ENCODE peak calls at places on chromosomes 6 and 20, in eight cellular contexts. I, B, Y, M, L, G, A and K are unnamed samples.

GRCh38 chr6:159525445-159526031 is 167.5 kb downstream of the SOD2 start:
- DNase-seq in M (no peak), G (no peak), Y (no peak), A (no peak), L (no peak), B (no peak), I (no peak), K (no peak)

GRCh38 chr20:14865169-14865568 is 527.8 kb upstream of the FLRT3 start:
- DNase-seq in Y (no peak), I (no peak), B (no peak), L (no peak), M (no peak), A (no peak), G (no peak), K (peak; percentile 7)

GRCh38 chr6:145345094-145345493 is 390.2 kb downstream of the EPM2A start:
- DNase-seq in B (no peak), Y (no peak), G (no peak), L (no peak), M (no peak), A (no peak), I (no peak), K (no peak)

GRCh38 chr6:4162345-4162744 is 27.0 kb upstream of the ECI2 start:
- DNase-seq in I (no peak), B (no peak), G (no peak), M (no peak), L (no peak), A (no peak), Y (no peak), K (no peak)

GRCh38 chr20:17066955-17067354 is 159.9 kb upstream of the PCSK2 start:
- DNase-seq in G (peak; percentile 4), M (no peak), L (no peak), Y (no peak), I (no peak), B (no peak), A (no peak), K (no peak)

GRCh38 chr20:20571068-20571780 is 141.2 kb downstream of the RALGAPA2 start:
- DNase-seq in Y (no peak), B (no peak), I (no peak), A (no peak), G (no peak), L (no peak), M (no peak), K (no peak)

GRCh38 chr20:35680464-35681183 is 15.9 kb upstream of the CPNE1 start:
- DNase-seq in Y (no peak), B (no peak), G (no peak), A (no peak), L (peak; percentile 27), M (no peak), I (no peak), K (no peak)

GRCh38 chr6:53410508-53411258 is 61.9 kb upstream of the ELOVL5 start:
- DNase-seq in B (peak; percentile 45), L (peak; percentile 63), A (peak; percentile 63), G (peak; percentile 33), Y (peak; percentile 42), M (peak; percentile 17), I (peak; percentile 57), K (peak; percentile 54)

GRCh38 chr20:38855356-38855755 is 49.9 kb downstream of the PPP1R16B start:
- DNase-seq in M (no peak), L (no peak), A (no peak), B (no peak), I (no peak), G (peak; percentile 35), Y (peak; percentile 75), K (no peak)

GRCh38 chr6:43789447-43789846 is 19.4 kb downstream of the VEGFA start:
- DNase-seq in B (no peak), Y (no peak), L (no peak), G (no peak), M (no peak), A (no peak), I (no peak), K (no peak)

GRCh38 chr6:93419304-93420162 is at the start of gene EPHA7:
- DNase-seq in I (peak; percentile 95), B (peak; percentile 98), L (no peak), M (no peak), G (peak; percentile 76), Y (peak; percentile 72), A (peak; percentile 16), K (peak; percentile 89)

GRCh38 chr6:150978631-150979030 is 113.1 kb downstream of the MTHFD1L start:
- DNase-seq in L (no peak), G (no peak), Y (no peak), M (no peak), I (no peak), B (no peak), A (no peak), K (no peak)

GRCh38 chr6:83514877-83515466 is 2.6 kb downstream of the PRSS35 start:
- DNase-seq in G (peak; percentile 80), B (no peak), L (peak; percentile 58), A (peak; percentile 44), M (peak; percentile 8), Y (peak; percentile 62), I (peak; percentile 15), K (peak; percentile 78)

GRCh38 chr6:166488701-166489100 is 97.8 kb downstream of the RAMACL start:
- DNase-seq in Y (no peak), M (no peak), I (peak; percentile 1), B (peak; percentile 28), A (no peak), L (no peak), G (no peak), K (no peak)

GRCh38 chr6:45713981-45714685 is 301.5 kb downstream of the CLIC5 start:
- DNase-seq in M (no peak), L (no peak), I (no peak), B (no peak), A (no peak), Y (no peak), G (no peak), K (no peak)

GRCh38 chr6:138523347-138524210 is 24.3 kb upstream of the NHSL1 start:
- DNase-seq in M (no peak), G (peak; percentile 18), B (no peak), A (no peak), Y (no peak), L (no peak), I (no peak), K (no peak)

GRCh38 chr20:53706511-53707031 is 112.9 kb upstream of the ZNF217 start:
- DNase-seq in L (no peak), G (peak; percentile 83), I (no peak), A (peak; percentile 58), M (no peak), B (no peak), Y (peak; percentile 82), K (peak; percentile 90)

GRCh38 chr6:36829919-36830544 is 9.2 kb downstream of the CPNE5 start:
- DNase-seq in B (peak; percentile 89), Y (peak; percentile 28), M (no peak), L (no peak), A (no peak), I (peak; percentile 95), G (peak; percentile 22), K (no peak)

GRCh38 chr6:35051393-35051792 is 89.7 kb downstream of the TCP11 start:
- DNase-seq in L (no peak), G (no peak), Y (no peak), I (no peak), B (no peak), A (no peak), M (no peak), K (no peak)

GRCh38 chr20:13610205-13610604 is 28.5 kb downstream of the TASP1 start:
- DNase-seq in L (no peak), Y (no peak), M (no peak), I (no peak), G (no peak), B (no peak), A (no peak), K (no peak)

GRCh38 chr6:113920663-113921267 is 50.2 kb downstream of the HDAC2 start:
- DNase-seq in Y (no peak), L (peak; percentile 29), I (no peak), G (no peak), B (no peak), M (no peak), A (no peak), K (no peak)

GRCh38 chr6:97656236-97656635 is 373.2 kb upstream of the MMS22L start:
- DNase-seq in I (no peak), G (no peak), B (no peak), L (no peak), Y (no peak), A (no peak), M (no peak), K (no peak)

GRCh38 chr6:137640086-137640485 is 145.9 kb upstream of the OLIG3 start:
- DNase-seq in L (no peak), I (no peak), M (no peak), A (no peak), G (no peak), B (no peak), Y (no peak), K (no peak)

GRCh38 chr6:90537723-90538407 is 49.0 kb downstream of the MAP3K7 start:
- DNase-seq in B (no peak), Y (peak; percentile 71), I (no peak), A (no peak), G (no peak), M (no peak), L (peak; percentile 97), K (peak; percentile 39)

GRCh38 chr6:82249381-82250253 is 2.1 kb upstream of the IBTK start:
- DNase-seq in I (no peak), A (no peak), B (no peak), L (no peak), M (no peak), G (no peak), Y (no peak), K (no peak)

GRCh38 chr20:32752458-32753250 is 9.4 kb upstream of the COMMD7 start:
- DNase-seq in I (peak; percentile 28), L (no peak), G (peak; percentile 82), A (no peak), Y (peak; percentile 62), B (no peak), M (no peak), K (peak; percentile 80)

GRCh38 chr20:24798930-24799705 is 150.0 kb upstream of the CST7 start:
- DNase-seq in L (no peak), I (no peak), A (no peak), M (peak; percentile 42), B (no peak), Y (peak; percentile 59), G (no peak), K (peak; percentile 22)

GRCh38 chr6:36962874-36963273 is 8.3 kb downstream of the PI16 start:
- DNase-seq in L (peak; percentile 99), Y (no peak), G (peak; percentile 51), A (peak; percentile 89), M (peak; percentile 70), B (no peak), I (peak; percentile 62), K (peak; percentile 31)

GRCh38 chr6:166675736-166676135 is 48.7 kb upstream of the RPS6KA2 start:
- DNase-seq in G (no peak), Y (no peak), L (no peak), M (no peak), I (peak; percentile 15), B (no peak), A (no peak), K (no peak)

GRCh38 chr6:125571207-125571740 is 178.2 kb upstream of the HEY2 start:
- DNase-seq in I (no peak), M (no peak), A (no peak), Y (no peak), L (no peak), G (no peak), B (no peak), K (no peak)

GRCh38 chr20:42024653-42025052 is 406.5 kb upstream of the CHD6 start:
- DNase-seq in Y (no peak), I (no peak), L (no peak), G (no peak), A (no peak), B (no peak), M (no peak), K (no peak)

GRCh38 chr6:165877192-165877591 is 214.2 kb upstream of the PDE10A start:
- DNase-seq in Y (no peak), B (no peak), L (no peak), A (no peak), M (no peak), G (no peak), I (no peak), K (no peak)